ENCODE peak calls at places on chromosome 11, in five cellular contexts. K is left lung, D is SJSA1, B is Peyer's patch, P is IMR-90. V is an unnamed sample.

GRCh38 chr11:68565768-68566167 is 105.2 kb downstream of the PPP6R3 start:
- DNase-seq in D (no peak), P (no peak), B (no peak), K (no peak), V (no peak)

GRCh38 chr11:48049036-48049435 is 68.7 kb downstream of the PTPRJ start:
- DNase-seq in P (no peak), D (no peak), K (no peak), B (no peak), V (no peak)

GRCh38 chr11:18012314-18012905 is 437 bp downstream of the SERGEF start:
- DNase-seq in P (peak; percentile 13), K (peak; percentile 36), D (no peak), B (peak; percentile 26), V (peak; percentile 18)

GRCh38 chr11:75342966-75343870 is 8.2 kb downstream of the ARRB1 start:
- DNase-seq in B (no peak), D (no peak), K (peak; percentile 79), P (peak; percentile 65), V (no peak)

GRCh38 chr11:61068581-61068980 is 33.7 kb upstream of the CD5 start:
- DNase-seq in K (no peak), D (no peak), B (peak; percentile 12), P (no peak), V (no peak)

GRCh38 chr11:34050536-34050935 is 995 bp upstream of the CAPRIN1 start:
- DNase-seq in K (no peak), P (peak; percentile 10), B (no peak), D (no peak), V (no peak)

GRCh38 chr11:65524010-65524746 is 705 bp upstream of the SCYL1 start:
- DNase-seq in D (peak; percentile 63), K (no peak), P (no peak), B (no peak), V (peak; percentile 75)

GRCh38 chr11:19970944-19971343 is 189.3 kb downstream of the DBX1 start:
- DNase-seq in D (no peak), B (no peak), K (no peak), P (no peak), V (no peak)

GRCh38 chr11:106956887-106957505 is 61.3 kb downstream of the GUCY1A2 start:
- DNase-seq in K (no peak), P (no peak), D (no peak), B (no peak), V (peak; percentile 47)

GRCh38 chr11:119774180-119774763 is 45.3 kb upstream of the NECTIN1 start:
- DNase-seq in K (no peak), D (no peak), B (no peak), P (peak; percentile 13), V (no peak)

GRCh38 chr11:111571829-111572501 is 30.3 kb upstream of the SIK2 start:
- DNase-seq in B (no peak), D (no peak), P (peak; percentile 33), K (no peak), V (no peak)

GRCh38 chr11:124536520-124536919 is 6.9 kb downstream of the OR8B12 start:
- DNase-seq in K (peak; percentile 37), P (peak; percentile 39), B (no peak), D (no peak), V (no peak)

GRCh38 chr11:41010361-41011050 is 448.9 kb downstream of the LRRC4C start:
- DNase-seq in D (no peak), K (no peak), P (no peak), B (no peak), V (no peak)

GRCh38 chr11:123301696-123302400 is 106.8 kb upstream of the CLMP start:
- DNase-seq in K (peak; percentile 62), B (peak; percentile 31), P (peak; percentile 11), D (peak; percentile 35), V (peak; percentile 55)

GRCh38 chr11:128289048-128289447 is 298.3 kb downstream of the ETS1 start:
- DNase-seq in P (no peak), D (no peak), K (no peak), B (no peak), V (no peak)

GRCh38 chr11:128288368-128288767 is 299.0 kb downstream of the ETS1 start:
- DNase-seq in K (no peak), P (peak; percentile 31), B (no peak), D (no peak), V (no peak)

GRCh38 chr11:128290106-128290840 is 297.1 kb downstream of the ETS1 start:
- DNase-seq in P (peak; percentile 95), B (peak; percentile 78), K (peak; percentile 36), D (peak; percentile 71), V (peak; percentile 59)

GRCh38 chr11:128291835-128292234 is 295.5 kb downstream of the ETS1 start:
- DNase-seq in D (no peak), K (no peak), B (peak; percentile 79), P (no peak), V (no peak)

GRCh38 chr11:128291043-128291442 is 296.3 kb downstream of the ETS1 start:
- DNase-seq in D (no peak), P (no peak), K (no peak), B (peak; percentile 28), V (no peak)
- H3K27ac ChIP-seq in D (peak overlapping the region; percentile 37), P (no peak overlapping the region), K (peak overlapping the region; percentile 65), B (peak overlapping the region; percentile 79), V (no peak overlapping the region)

GRCh38 chr11:121797496-121797895 is 318.5 kb downstream of the BLID start:
- DNase-seq in K (no peak), D (no peak), P (no peak), B (no peak), V (no peak)

GRCh38 chr11:121801796-121802195 is 314.2 kb downstream of the BLID start:
- DNase-seq in B (no peak), K (no peak), D (no peak), P (no peak), V (no peak)

GRCh38 chr11:121800240-121800639 is 315.8 kb downstream of the BLID start:
- DNase-seq in D (no peak), K (no peak), B (no peak), P (no peak), V (no peak)

GRCh38 chr11:121802542-121802941 is 313.5 kb downstream of the BLID start:
- DNase-seq in K (no peak), P (peak; percentile 19), B (no peak), D (no peak), V (no peak)

DNA sequence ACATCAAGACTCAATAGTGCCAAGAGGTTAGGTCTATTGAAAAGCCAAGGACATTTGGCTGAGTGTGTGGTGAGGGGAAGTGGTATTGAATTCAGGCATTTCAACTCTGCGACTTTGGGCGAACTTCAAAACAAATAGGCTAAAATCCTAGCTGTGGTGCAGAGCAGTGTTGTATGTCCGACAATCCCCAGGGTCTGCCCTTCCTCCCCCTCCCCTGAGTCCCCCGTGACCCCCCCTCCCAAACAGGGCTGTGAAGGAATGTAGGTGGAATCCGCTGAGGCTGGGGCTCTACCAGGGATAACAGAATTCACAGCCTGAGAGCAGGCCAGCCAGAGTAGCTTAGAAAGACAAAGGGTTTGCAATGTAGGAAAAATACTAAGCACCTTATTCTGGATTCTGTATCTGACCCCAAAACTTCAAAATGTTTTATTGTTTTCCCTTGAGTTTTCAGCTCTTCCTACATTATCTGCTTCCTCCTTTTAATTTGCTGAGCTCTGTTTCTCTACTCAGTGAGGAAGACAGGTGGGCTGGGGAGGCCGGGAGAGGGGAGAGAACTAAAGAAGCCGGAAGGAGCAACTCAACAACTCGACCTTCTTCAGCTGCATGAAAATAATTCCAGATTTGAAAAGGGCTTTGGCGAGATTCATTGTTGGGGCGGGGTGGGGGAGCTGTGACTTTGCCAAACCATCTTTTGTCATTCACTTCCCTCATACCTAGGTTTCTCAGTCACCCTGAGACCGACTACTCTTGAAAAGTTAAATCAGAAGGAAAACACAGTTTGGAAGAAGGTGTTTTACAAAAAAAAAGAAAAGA is 315.1 kb downstream of the BLID start:
- DNase-seq in B (no peak), P (no peak), K (no peak), D (no peak), V (no peak)
- H3K27ac ChIP-seq in B (no peak overlapping the region), P (no peak overlapping the region), K (no peak overlapping the region), D (no peak overlapping the region), V (no peak overlapping the region)

GRCh38 chr11:117999354-117999993 is 13.3 kb downstream of the IL10RA start:
- DNase-seq in B (no peak), P (no peak), D (no peak), K (no peak), V (no peak)

GRCh38 chr11:118000067-118000849 is 14.1 kb downstream of the IL10RA start:
- DNase-seq in K (no peak), B (no peak), D (no peak), P (no peak), V (no peak)

GRCh38 chr11:117997436-117998200 is 11.4 kb downstream of the IL10RA start:
- DNase-seq in K (no peak), P (no peak), D (no peak), B (no peak), V (no peak)

GRCh38 chr11:117998201-117998579 is 12.0 kb downstream of the IL10RA start:
- DNase-seq in P (no peak), K (no peak), B (no peak), D (no peak), V (no peak)

DNA sequence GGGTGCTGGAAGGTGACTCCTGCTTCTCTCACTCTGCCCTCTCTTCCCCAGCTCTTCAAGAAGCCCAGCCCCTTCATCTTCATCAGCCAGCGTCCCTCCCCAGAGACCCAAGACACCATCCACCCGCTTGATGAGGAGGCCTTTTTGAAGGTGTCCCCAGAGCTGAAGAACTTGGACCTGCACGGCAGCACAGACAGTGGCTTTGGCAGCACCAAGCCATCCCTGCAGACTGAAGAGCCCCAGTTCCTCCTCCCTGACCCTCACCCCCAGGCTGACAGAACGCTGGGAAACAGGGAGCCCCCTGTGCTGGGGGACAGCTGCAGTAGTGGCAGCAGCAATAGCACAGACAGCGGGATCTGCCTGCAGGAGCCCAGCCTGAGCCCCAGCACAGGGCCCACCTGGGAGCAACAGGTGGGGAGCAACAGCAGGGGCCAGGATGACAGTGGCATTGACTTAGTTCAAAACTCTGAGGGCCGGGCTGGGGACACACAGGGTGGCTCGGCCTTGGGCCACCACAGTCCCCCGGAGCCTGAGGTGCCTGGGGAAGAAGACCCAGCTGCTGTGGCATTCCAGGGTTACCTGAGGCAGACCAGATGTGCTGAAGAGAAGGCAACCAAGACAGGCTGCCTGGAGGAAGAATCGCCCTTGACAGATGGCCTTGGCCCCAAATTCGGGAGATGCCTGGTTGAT is 12.6 kb downstream of the IL10RA start:
- DNase-seq in B (no peak), P (no peak), D (no peak), K (no peak), V (no peak)
- H3K27ac ChIP-seq in B (no peak overlapping the region), P (no peak overlapping the region), D (no peak overlapping the region), K (peak overlapping the region; percentile 84), V (no peak overlapping the region)

GRCh38 chr11:9046376-9046775 is 42.6 kb upstream of the NRIP3 start:
- DNase-seq in B (no peak), D (no peak), P (no peak), K (no peak), V (no peak)

GRCh38 chr11:9053631-9054030 is 37.8 kb downstream of the SCUBE2 start:
- DNase-seq in B (no peak), D (no peak), K (no peak), P (peak; percentile 73), V (no peak)

GRCh38 chr11:9052316-9052715 is 39.1 kb downstream of the SCUBE2 start:
- DNase-seq in D (no peak), K (no peak), B (no peak), P (no peak), V (no peak)

DNA sequence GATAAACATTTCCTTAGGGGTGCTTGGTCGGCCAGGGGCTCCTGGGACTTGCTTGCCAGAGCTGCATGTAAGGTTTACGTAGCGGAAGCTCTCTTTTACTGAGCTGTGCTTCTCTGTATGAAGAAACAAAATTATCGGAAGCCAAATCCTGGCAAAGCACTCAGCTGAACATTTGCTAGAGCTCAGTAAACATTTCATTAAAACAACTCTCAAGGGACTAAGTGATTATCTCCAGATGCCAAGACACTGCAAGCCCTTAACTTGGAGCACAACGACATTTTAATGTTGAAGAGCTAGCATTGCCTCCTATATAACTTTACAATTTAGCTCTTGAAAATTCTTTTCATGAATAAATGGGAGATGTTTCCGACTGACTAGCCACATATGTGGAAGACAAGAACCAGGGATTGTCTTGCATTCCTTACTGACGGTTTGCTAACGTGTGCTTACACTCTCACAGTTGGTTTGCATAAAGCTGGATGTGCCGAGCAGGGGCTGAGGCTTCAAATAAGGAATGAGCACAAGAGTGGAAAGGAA is 43.3 kb downstream of the SCUBE2 start:
- DNase-seq in D (no peak), K (no peak), B (no peak), P (peak; percentile 34), V (no peak)
- H3K27ac ChIP-seq in D (no peak overlapping the region), K (no peak overlapping the region), B (peak overlapping the region; percentile 48), P (peak overlapping the region; percentile 28), V (no peak overlapping the region)

V was measured in psoas muscle.